ENCODE peak calls at places on chromosome X, in four cellular contexts. H is transverse colon, M is right cardiac atrium, U is heart right ventricle. W is an unnamed sample.

GRCh38 chrX:46791927-46792825 is 33.3 kb upstream of the SLC9A7 start:
- DNase-seq in H (no peak), M (no peak), U (no peak), W (no peak)

GRCh38 chrX:102684772-102685520 is 27.3 kb upstream of the GPRASP2 start:
- DNase-seq in H (no peak), M (no peak), U (no peak), W (no peak)

GRCh38 chrX:16870861-16871584 is 861 bp upstream of the RBBP7 start:
- DNase-seq in H (no peak), M (peak), U (peak), W (peak)

GRCh38 chrX:47361538-47362511 is 8.6 kb upstream of the ZNF157 start:
- DNase-seq in H (peak), M (peak), U (peak), W (peak)

GRCh38 chrX:131725001-131725654 is 181.3 kb downstream of the OR13H1 start:
- DNase-seq in H (no peak), M (no peak), U (no peak), W (no peak)

GRCh38 chrX:42530027-42530426 is 247.9 kb downstream of the PPP1R2C start:
- DNase-seq in H (no peak), M (no peak), U (no peak), W (no peak)

GRCh38 chrX:112087545-112087944 is 5.0 kb upstream of the TRPC5 start:
- DNase-seq in H (no peak), M (no peak), U (no peak), W (no peak)

GRCh38 chrX:134551365-134552095 is 91.6 kb downstream of the HPRT1 start:
- DNase-seq in H (no peak), M (no peak), U (no peak), W (no peak)

GRCh38 chrX:23317799-23318724 is 16.6 kb upstream of the PTCHD1 start:
- DNase-seq in H (peak), M (no peak), U (no peak), W (no peak)

GRCh38 chrX:40282901-40283674 is 185.3 kb upstream of the BCOR start:
- DNase-seq in H (no peak), M (no peak), U (no peak), W (no peak)

GRCh38 chrX:118595501-118596042 is 100.0 kb downstream of the DOCK11 start:
- DNase-seq in H (no peak), M (no peak), U (no peak), W (no peak)

GRCh38 chrX:136781180-136781797 is 557 bp upstream of the ARHGEF6 start:
- DNase-seq in H (no peak), M (no peak), U (peak), W (no peak)

GRCh38 chrX:139881130-139881529 is 51.7 kb downstream of the ATP11C start:
- DNase-seq in H (no peak), M (no peak), U (no peak), W (no peak)

GRCh38 chrX:11188664-11189063 is 77.5 kb downstream of the HCCS start:
- DNase-seq in H (no peak), M (no peak), U (no peak), W (no peak)

GRCh38 chrX:46758956-46759644 is at the start of gene SLC9A7:
- DNase-seq in H (peak), M (peak), U (peak), W (peak)

GRCh38 chrX:49117597-49117996 is 5.9 kb downstream of the GPKOW start:
- DNase-seq in H (no peak), M (no peak), U (no peak), W (peak)

GRCh38 chrX:129649268-129650182 is 5.2 kb downstream of the APLN start:
- DNase-seq in H (no peak), M (no peak), U (no peak), W (no peak)

GRCh38 chrX:133294126-133294525 is 76.0 kb upstream of the TFDP3 start:
- DNase-seq in H (no peak), M (no peak), U (no peak), W (no peak)

GRCh38 chrX:149222040-149222439 is 283.1 kb downstream of the IDS start:
- DNase-seq in H (no peak), M (no peak), U (no peak), W (no peak)

GRCh38 chrX:96407501-96407900 is 277.1 kb upstream of the DIAPH2 start:
- DNase-seq in H (no peak), M (no peak), U (no peak), W (no peak)

GRCh38 chrX:39356119-39356807 is 555.0 kb downstream of the MID1IP1 start:
- DNase-seq in H (no peak), M (no peak), U (no peak), W (no peak)

GRCh38 chrX:111511477-111511876 is at the start of gene SERTM2:
- DNase-seq in H (no peak), M (no peak), U (no peak), W (no peak)

GRCh38 chrX:7689791-7690412 is 153.1 kb upstream of the VCX start:
- DNase-seq in H (no peak), M (no peak), U (no peak), W (no peak)

GRCh38 chrX:36087366-36087765 is 167.8 kb downstream of the CFAP47 start:
- DNase-seq in H (no peak), M (no peak), U (no peak), W (no peak)

GRCh38 chrX:45761920-45762319 is 561.2 kb upstream of the DIPK2B start:
- DNase-seq in H (no peak), M (no peak), U (no peak), W (no peak)

GRCh38 chrX:28225508-28225907 is 244.3 kb upstream of the DCAF8L1 start:
- DNase-seq in H (no peak), M (no peak), U (no peak), W (no peak)

GRCh38 chrX:126985960-126986359 is 166.4 kb downstream of the PRR32 start:
- DNase-seq in H (no peak), M (no peak), U (no peak), W (no peak)

GRCh38 chrX:77009691-77010090 is 437.5 kb upstream of the FGF16 start:
- DNase-seq in H (no peak), M (no peak), U (no peak), W (no peak)

GRCh38 chrX:11458175-11458574 is 165.0 kb downstream of the AMELX start:
- DNase-seq in H (no peak), M (peak), U (peak), W (no peak)

GRCh38 chrX:15493118-15494082 is at the start of gene PIR:
- DNase-seq in H (peak), M (peak), U (peak), W (peak)
- H3K27ac ChIP-seq in H (peak), M (peak), U (peak), W (no peak)

GRCh38 chrX:66015152-66015827 is 24.6 kb downstream of the VSIG4 start:
- DNase-seq in H (peak), M (no peak), U (peak), W (no peak)

GRCh38 chrX:66014560-66014959 is 25.3 kb downstream of the VSIG4 start:
- DNase-seq in H (no peak), M (no peak), U (no peak), W (no peak)

GRCh38 chrX:66012094-66012534 is 27.8 kb downstream of the VSIG4 start:
- DNase-seq in H (peak), M (no peak), U (no peak), W (no peak)

GRCh38 chrX:66013195-66013816 is 26.6 kb downstream of the VSIG4 start:
- DNase-seq in H (no peak), M (no peak), U (no peak), W (no peak)

DNA sequence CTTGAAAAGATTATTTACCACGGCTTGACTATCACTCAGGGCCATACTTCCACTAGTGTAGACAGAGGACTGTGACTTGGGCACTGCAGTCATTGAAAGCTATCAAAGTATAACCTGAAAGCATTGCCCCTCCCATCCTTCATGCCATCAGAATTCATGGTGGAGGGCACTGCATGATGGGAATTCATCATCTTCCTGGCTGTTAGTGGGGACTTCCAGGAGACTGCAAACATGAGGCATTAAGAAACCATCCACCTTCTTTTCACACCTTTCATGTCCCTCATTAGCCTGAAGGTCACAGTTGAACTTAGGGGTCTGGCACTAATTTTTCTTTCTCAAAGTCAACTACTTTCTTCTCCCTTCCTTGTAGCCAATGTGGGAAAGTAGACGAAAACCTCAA is 25.8 kb downstream of the VSIG4 start:
- DNase-seq in H (no peak), M (no peak), U (no peak), W (no peak)
- H3K27ac ChIP-seq in H (no peak), M (no peak), U (no peak), W (no peak)

DNA sequence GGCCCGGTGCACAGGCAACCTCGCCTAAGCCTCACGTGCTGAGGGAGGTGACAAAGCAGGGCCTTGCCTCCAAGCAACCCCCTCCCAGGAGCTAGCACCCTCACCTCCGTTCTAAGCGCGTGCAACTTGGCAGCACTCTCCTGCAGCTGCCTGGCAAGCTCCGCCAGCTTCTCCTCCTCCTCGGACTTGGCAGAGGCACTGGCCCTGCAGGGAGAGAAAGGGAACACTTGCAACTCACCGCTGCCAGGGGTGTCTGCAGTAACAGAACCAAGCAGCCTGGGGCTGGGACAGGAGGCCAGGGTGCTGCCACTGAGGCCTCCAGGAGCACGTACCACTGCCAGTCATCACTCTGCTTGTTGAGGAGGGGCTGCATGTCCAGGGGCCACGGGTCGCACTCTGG is 10.3 kb upstream of the TREX2 start:
- DNase-seq in H (no peak), M (peak), U (peak), W (no peak)
- H3K27ac ChIP-seq in H (no peak), M (no peak), U (no peak), W (no peak)

GRCh38 chrX:10095698-10096432 is 60.9 kb upstream of the CLCN4 start:
- DNase-seq in H (no peak), M (no peak), U (no peak), W (no peak)

GRCh38 chrX:10099411-10099810 is 57.4 kb upstream of the CLCN4 start:
- DNase-seq in H (no peak), M (no peak), U (no peak), W (no peak)

GRCh38 chrX:10101269-10101668 is 55.5 kb upstream of the CLCN4 start:
- DNase-seq in H (no peak), M (no peak), U (no peak), W (no peak)

GRCh38 chrX:10102046-10102704 is 54.6 kb upstream of the CLCN4 start:
- DNase-seq in H (no peak), M (no peak), U (no peak), W (no peak)

GRCh38 chrX:10098235-10098819 is 58.4 kb upstream of the CLCN4 start:
- DNase-seq in H (no peak), M (no peak), U (no peak), W (peak)
- H3K27ac ChIP-seq in H (peak), M (no peak), U (no peak), W (peak)

DNA sequence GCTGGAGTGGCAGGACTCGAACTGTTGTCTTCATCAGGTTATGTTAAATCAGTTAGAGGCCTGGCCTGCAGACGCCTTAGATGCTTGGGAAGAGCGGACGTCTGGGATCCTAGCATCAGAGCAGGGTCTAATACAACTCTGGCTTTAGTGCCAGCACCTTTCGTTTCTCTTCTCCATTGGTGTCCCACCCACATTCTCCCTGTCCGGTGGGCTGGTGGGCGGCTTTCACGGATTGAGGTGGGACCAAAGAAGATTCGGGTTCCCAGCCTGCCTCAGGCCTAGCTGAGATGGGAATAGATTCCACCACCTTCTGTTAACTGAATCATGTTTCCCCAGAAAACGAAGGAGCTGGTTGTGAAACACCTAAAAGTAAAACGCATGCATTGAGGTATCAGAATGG is 939 bp downstream of the PDK3 start:
- DNase-seq in H (no peak), M (no peak), U (no peak), W (no peak)
- H3K27ac ChIP-seq in H (peak), M (no peak), U (no peak), W (peak)

GRCh38 chrX:106391284-106391852 is 220.4 kb upstream of the RADX start:
- DNase-seq in H (no peak), M (no peak), U (no peak), W (no peak)
- H3K27ac ChIP-seq in H (no peak), M (no peak), U (no peak), W (no peak)

W was measured in CD4-positive, CD25-positive, alpha-beta regulatory T cell.